ENCODE peak calls at places on chromosomes 12 and 14, in eight cellular contexts. P is fibroblast of lung, J is HCT116, T is endothelial cell of umbilical vein, I is PC-9, O is neural progenitor cell, N is GM23248, Y is mammary epithelial cell. B is an unnamed sample.
A peak's percentile ranks its signal among the peaks of the same experiment; 100 is the strongest.

GRCh38 chr12:68613209-68613904 is 2.7 kb downstream of the RAP1B start:
- DNase-seq in Y (no peak), P (no peak), T (no peak), I (no peak), J (no peak), N (no peak), O (no peak), B (no peak)

GRCh38 chr14:91614187-91614586 is 104.1 kb upstream of the PPP4R3A start:
- DNase-seq in J (no peak), I (no peak), O (no peak), Y (peak; percentile 26), T (no peak), P (peak; percentile 13), N (peak; percentile 28), B (no peak)

GRCh38 chr14:60349663-60350365 is 100.8 kb downstream of the PPM1A start:
- DNase-seq in N (peak; percentile 70), J (peak; percentile 39), O (peak; percentile 75), I (peak; percentile 29), T (peak; percentile 51), P (peak; percentile 34), Y (peak; percentile 25), B (peak; percentile 83)

GRCh38 chr14:76968621-76969063 is 59.9 kb downstream of the IRF2BPL start:
- DNase-seq in Y (no peak), T (no peak), P (no peak), N (no peak), O (no peak), I (no peak), J (no peak), B (peak; percentile 75)

GRCh38 chr12:127785535-127785934 is 481.4 kb upstream of the TMEM132C start:
- DNase-seq in Y (no peak), T (no peak), P (peak; percentile 79), I (no peak), N (peak; percentile 89), J (no peak), O (no peak), B (no peak)

GRCh38 chr12:15474766-15475165 is 152.5 kb downstream of the PTPRO start:
- DNase-seq in O (no peak), P (no peak), J (no peak), T (no peak), N (no peak), I (no peak), Y (no peak), B (no peak)

GRCh38 chr14:91508105-91508504 is 2.0 kb downstream of the PPP4R3A start:
- DNase-seq in J (no peak), N (peak; percentile 18), O (no peak), Y (no peak), I (no peak), P (no peak), T (no peak), B (no peak)

GRCh38 chr14:106848330-106849121 is 1322.1 kb downstream of the TMEM121 start:
- DNase-seq in I (peak; percentile 46), P (peak; percentile 0), N (no peak), O (no peak), J (no peak), Y (peak; percentile 85), T (no peak), B (no peak)

GRCh38 chr14:62409909-62410308 is 635.3 kb downstream of the KCNH5 start:
- DNase-seq in Y (peak; percentile 43), P (peak; percentile 73), O (no peak), T (no peak), J (no peak), I (no peak), N (peak; percentile 28), B (no peak)

DNA sequence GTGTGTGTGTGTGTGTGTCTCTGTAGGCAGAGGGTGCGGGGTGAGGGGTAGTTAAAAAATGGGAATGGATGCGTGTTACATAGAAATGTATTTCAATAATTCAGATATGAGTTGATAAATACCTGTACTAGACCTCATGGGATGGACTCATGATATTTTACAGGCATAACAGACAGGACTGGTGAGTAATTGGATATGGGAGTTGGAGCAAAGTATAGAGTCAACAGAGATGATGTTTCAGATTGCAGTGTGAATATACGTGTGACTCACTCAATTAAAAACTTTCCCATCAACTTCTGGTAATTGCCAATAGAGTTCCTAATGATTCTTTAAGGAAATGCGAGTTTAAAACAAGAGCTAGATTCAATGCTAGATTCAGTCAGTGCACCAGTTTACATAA is 711.9 kb downstream of the C12orf50 start:
- DNase-seq in J (no peak), Y (peak; percentile 42), I (no peak), T (peak; percentile 55), O (no peak), N (no peak), P (peak; percentile 29), B (no peak)
- H2AFZ ChIP-seq in J (no peak overlapping the region), Y (no peak overlapping the region), I (peak overlapping the region; percentile 15), T (no peak overlapping the region), O (no peak overlapping the region), N (no peak overlapping the region), P (no peak overlapping the region), B (no peak overlapping the region)

DNA sequence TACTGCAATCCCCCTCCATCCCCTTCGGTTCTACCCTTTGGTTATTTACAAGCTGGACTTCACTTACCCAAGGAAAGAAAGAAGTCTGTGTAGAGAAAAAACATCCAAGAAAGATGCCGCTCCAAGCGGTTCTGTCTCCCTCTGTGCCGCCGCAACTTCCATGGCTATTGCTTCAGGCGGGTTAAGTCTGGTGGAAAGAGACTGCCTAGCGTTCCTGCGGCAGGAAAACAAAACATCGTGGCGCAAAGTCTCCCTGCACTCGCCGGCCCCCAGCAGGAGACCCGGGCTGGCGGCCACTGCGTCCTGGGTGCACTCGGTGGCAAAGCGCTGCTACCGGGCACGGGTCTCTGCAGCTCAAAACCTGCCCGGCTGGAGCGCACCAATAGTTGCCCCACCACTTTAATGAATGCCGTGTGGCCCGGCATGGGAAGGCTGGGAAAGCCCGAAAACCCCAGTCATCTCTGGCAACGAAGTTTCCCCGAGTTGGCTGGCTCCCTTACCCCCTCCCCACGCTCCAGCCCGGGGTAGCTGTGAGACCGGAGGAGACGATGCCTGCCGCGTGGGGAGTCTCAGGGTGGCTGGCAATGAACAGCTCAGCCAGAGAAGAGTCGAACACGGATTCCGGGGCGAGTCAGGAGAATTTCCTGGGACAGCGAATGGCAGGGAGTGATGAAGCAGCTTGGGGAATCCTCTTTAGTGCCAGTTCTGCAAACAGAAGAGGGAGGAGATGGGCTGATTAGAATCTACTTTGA is 3.5 kb upstream of the KCNK10 start:
- DNase-seq in Y (no peak), T (no peak), J (no peak), P (no peak), O (peak; percentile 57), N (no peak), I (no peak), B (peak; percentile 61)
- TF ChIP-seq EZH2 in Y (no peak), T (no peak), J (no peak), P (no peak), O (peak; percentile 51), N (no peak), I (no peak), B (peak; percentile 83)

GRCh38 chr12:114668151-114668891 is 15.7 kb downstream of the TBX3 start:
- DNase-seq in J (peak; percentile 61), I (peak; percentile 53), Y (peak; percentile 91), O (peak; percentile 91), P (peak; percentile 79), N (peak; percentile 96), T (peak; percentile 38), B (peak; percentile 93)
- H3K4me3 ChIP-seq in J (peak overlapping the region; percentile 35), I (peak overlapping the region; percentile 38), Y (peak overlapping the region; percentile 43), O (peak overlapping the region; percentile 32), P (peak overlapping the region; percentile 89), N (peak overlapping the region; percentile 71), T (no peak overlapping the region), B (peak overlapping the region; percentile 53)

GRCh38 chr12:46553911-46554310 is 181.3 kb upstream of the SLC38A2 start:
- DNase-seq in T (no peak), P (peak; percentile 58), I (no peak), N (peak; percentile 76), O (no peak), J (no peak), Y (peak; percentile 20), B (no peak)

GRCh38 chr12:46549527-46550265 is 177.1 kb upstream of the SLC38A2 start:
- DNase-seq in T (peak; percentile 61), N (peak; percentile 90), I (peak; percentile 25), Y (peak; percentile 92), O (no peak), P (peak; percentile 84), J (peak; percentile 84), B (no peak)

GRCh38 chr12:46553266-46553665 is 180.7 kb upstream of the SLC38A2 start:
- DNase-seq in T (peak; percentile 19), N (peak; percentile 88), J (peak; percentile 96), Y (peak; percentile 93), O (no peak), I (peak; percentile 26), P (peak; percentile 70), B (no peak)

GRCh38 chr12:46547421-46548340 is 175.1 kb upstream of the SLC38A2 start:
- DNase-seq in P (peak; percentile 15), J (no peak), T (no peak), I (peak; percentile 58), N (peak; percentile 29), Y (peak; percentile 85), O (no peak), B (no peak)

GRCh38 chr12:46550266-46550879 is 177.8 kb upstream of the SLC38A2 start:
- DNase-seq in J (no peak), O (no peak), P (no peak), I (no peak), T (no peak), N (no peak), Y (no peak), B (no peak)
- H2AFZ ChIP-seq in J (no peak overlapping the region), O (no peak overlapping the region), P (no peak overlapping the region), I (no peak overlapping the region), T (peak overlapping the region; percentile 54), N (peak overlapping the region; percentile 66), Y (no peak overlapping the region), B (no peak overlapping the region)

GRCh38 chr12:53997324-53998173 is 2.4 kb upstream of the HOXC9 start:
- DNase-seq in N (no peak), Y (no peak), P (no peak), I (no peak), J (no peak), T (no peak), O (no peak), B (no peak)

GRCh38 chr12:53995311-53996187 is 4.4 kb upstream of the HOXC9 start:
- DNase-seq in N (peak; percentile 64), P (no peak), I (peak; percentile 91), Y (peak; percentile 62), T (no peak), J (no peak), O (no peak), B (peak; percentile 88)

GRCh38 chr12:53996188-53996885 is 3.6 kb upstream of the HOXC9 start:
- DNase-seq in T (no peak), P (no peak), O (no peak), N (no peak), Y (no peak), J (no peak), I (no peak), B (peak; percentile 62)

GRCh38 chr12:53998174-53998899 is 1.6 kb upstream of the HOXC9 start:
- DNase-seq in I (no peak), O (no peak), P (no peak), Y (no peak), J (no peak), T (no peak), N (no peak), B (no peak)

DNA sequence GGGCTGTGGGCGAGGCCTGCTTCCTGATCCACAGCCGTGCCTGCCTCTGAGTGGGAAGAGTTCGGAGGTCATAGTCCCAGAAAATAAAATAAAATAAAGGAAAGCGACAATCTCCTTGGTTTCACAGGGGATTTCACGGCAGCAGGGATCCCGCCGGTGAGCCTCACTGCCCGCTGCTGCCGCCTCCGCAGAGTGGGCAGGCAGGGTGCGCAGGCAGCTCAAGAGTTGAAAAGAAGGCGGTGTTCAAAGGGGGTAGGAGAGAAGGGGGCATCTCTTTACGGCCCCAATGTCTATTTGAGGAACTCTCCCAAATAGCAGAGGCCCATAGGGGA is 3.1 kb upstream of the HOXC9 start:
- DNase-seq in O (no peak), Y (no peak), T (no peak), J (no peak), I (no peak), N (no peak), P (no peak), B (no peak)
- TF ChIP-seq EZH2 in O (no peak), Y (no peak), T (no peak), J (no peak), I (no peak), N (no peak), P (no peak), B (no peak)

B was measured in GM23338.